ENCODE peak calls at places on chromosomes 16 and 17, in nine cellular contexts. V is WTC11, U is heart left ventricle, L is lower lobe of right lung, X is upper lobe of right lung, N is AG04450, E is adrenal gland, S is AG09319, H is H1. K is an unnamed sample.

GRCh38 chr17:59611503-59611902 is 8.2 kb upstream of the CLTC start:
- DNase-seq in V (no peak), U (no peak), L (no peak), X (no peak), N (no peak), E (no peak), S (no peak), H (no peak), K (no peak)

GRCh38 chr17:28871056-28871579 is 16.3 kb downstream of the ERAL1 start:
- DNase-seq in V (no peak), U (no peak), L (no peak), X (no peak), N (no peak), E (no peak), S (no peak), H (no peak), K (no peak)

GRCh38 chr16:46638947-46639925 is 18.1 kb upstream of the SHCBP1 start:
- DNase-seq in V (no peak), U (no peak), L (no peak), X (no peak), N (no peak), E (no peak), S (no peak), H (no peak), K (no peak)

GRCh38 chr17:74758846-74759163 is 10.4 kb downstream of the NHERF1 start:
- DNase-seq in V (no peak), U (no peak), L (no peak), X (no peak), N (no peak), E (no peak), S (no peak), H (no peak), K (peak)

GRCh38 chr17:36901506-36901905 is 35.8 kb upstream of the LHX1 start:
- DNase-seq in V (peak), U (no peak), L (no peak), X (no peak), N (no peak), E (no peak), S (no peak), H (no peak), K (no peak)

GRCh38 chr17:19354123-19354522 is 8.4 kb downstream of the B9D1 start:
- DNase-seq in V (no peak), U (no peak), L (no peak), X (no peak), N (peak), E (no peak), S (peak), H (no peak), K (peak)

GRCh38 chr16:81645303-81645702 is 133.8 kb upstream of the PLCG2 start:
- DNase-seq in V (no peak), U (peak), L (peak), X (no peak), N (peak), E (peak), S (no peak), H (no peak), K (peak)

GRCh38 chr17:42009170-42009569 is 8.1 kb downstream of the DNAJC7 start:
- DNase-seq in V (no peak), U (no peak), L (no peak), X (no peak), N (no peak), E (no peak), S (no peak), H (no peak), K (no peak)

GRCh38 chr17:3528604-3529511 is 28.8 kb downstream of the TRPV3 start:
- DNase-seq in V (no peak), U (no peak), L (no peak), X (peak), N (no peak), E (no peak), S (no peak), H (no peak), K (no peak)

GRCh38 chr16:88638323-88639230 is at the start of gene IL17C:
- DNase-seq in V (peak), U (no peak), L (no peak), X (no peak), N (no peak), E (no peak), S (no peak), H (peak), K (no peak)

GRCh38 chr16:89593841-89594240 is 18.3 kb downstream of the CPNE7 start:
- DNase-seq in V (no peak), U (no peak), L (no peak), X (no peak), N (no peak), E (no peak), S (no peak), H (no peak), K (no peak)

GRCh38 chr16:85376292-85377095 is 236.6 kb upstream of the GSE1 start:
- DNase-seq in V (no peak), U (peak), L (no peak), X (no peak), N (no peak), E (peak), S (no peak), H (no peak), K (peak)

GRCh38 chr17:46763416-46763815 is 55.1 kb downstream of the WNT3 start:
- DNase-seq in V (no peak), U (no peak), L (no peak), X (no peak), N (no peak), E (no peak), S (no peak), H (peak), K (no peak)

GRCh38 chr17:79570653-79571052 is 40.2 kb downstream of the RBFOX3 start:
- DNase-seq in V (no peak), U (no peak), L (peak), X (no peak), N (no peak), E (no peak), S (no peak), H (no peak), K (no peak)

GRCh38 chr17:29586676-29587469 is 2.6 kb downstream of the GIT1 start:
- DNase-seq in V (no peak), U (peak), L (peak), X (no peak), N (no peak), E (no peak), S (no peak), H (no peak), K (no peak)

GRCh38 chr17:2386400-2387085 is 14.3 kb downstream of the MNT start:
- DNase-seq in V (no peak), U (no peak), L (no peak), X (no peak), N (no peak), E (no peak), S (no peak), H (no peak), K (no peak)

GRCh38 chr17:51805765-51806164 is 352.7 kb downstream of the CA10 start:
- DNase-seq in V (no peak), U (no peak), L (no peak), X (no peak), N (no peak), E (no peak), S (no peak), H (no peak), K (no peak)

GRCh38 chr17:41919165-41919817 is 540 bp upstream of the ACLY start:
- DNase-seq in V (peak), U (no peak), L (no peak), X (no peak), N (no peak), E (peak), S (no peak), H (peak), K (peak)

GRCh38 chr16:87694441-87695125 is 71.2 kb downstream of the KLHDC4 start:
- DNase-seq in V (no peak), U (no peak), L (no peak), X (no peak), N (no peak), E (no peak), S (no peak), H (no peak), K (no peak)

GRCh38 chr16:1019234-1019933 is 37.8 kb downstream of the SOX8 start:
- DNase-seq in V (no peak), U (peak), L (no peak), X (no peak), N (no peak), E (peak), S (peak), H (no peak), K (no peak)

GRCh38 chr16:9499921-9500593 is 408.6 kb downstream of the HAPSTR1 start:
- DNase-seq in V (peak), U (no peak), L (peak), X (no peak), N (no peak), E (no peak), S (no peak), H (peak), K (no peak)

GRCh38 chr16:29819506-29819905 is 756 bp upstream of the MVP start:
- DNase-seq in V (no peak), U (no peak), L (no peak), X (peak), N (no peak), E (no peak), S (no peak), H (no peak), K (peak)

GRCh38 chr16:46728804-46729203 is 19.3 kb downstream of the MYLK3 start:
- DNase-seq in V (no peak), U (no peak), L (no peak), X (no peak), N (no peak), E (peak), S (no peak), H (no peak), K (no peak)

DNA sequence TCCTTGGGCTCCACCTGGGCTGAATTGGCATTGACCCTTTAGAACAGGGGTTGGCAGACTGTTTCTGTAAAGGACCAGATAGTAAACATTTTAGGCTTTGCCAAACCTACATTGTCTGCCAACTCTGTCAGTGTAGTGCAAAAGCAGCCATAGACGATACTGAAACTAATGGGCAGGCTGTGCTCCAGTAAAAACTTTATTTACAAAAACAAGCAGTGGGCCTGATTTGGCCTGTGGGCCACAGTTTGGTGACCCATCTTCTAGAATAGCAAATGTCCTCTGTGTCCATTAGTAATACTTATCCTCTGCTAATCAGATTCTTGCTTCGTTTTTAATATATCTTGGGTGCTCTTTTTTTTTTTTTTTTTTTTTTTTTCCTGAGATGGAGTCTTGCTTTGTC is 6.2 kb downstream of the UTP4 start:
- DNase-seq in V (no peak), U (no peak), L (no peak), X (no peak), N (no peak), E (no peak), S (no peak), H (no peak), K (no peak)
- TF ChIP-seq CTCF in V (no peak), U (no peak), L (no peak), X (no peak), N (no peak), E (no peak), S (no peak), H (no peak), K (no peak)

DNA sequence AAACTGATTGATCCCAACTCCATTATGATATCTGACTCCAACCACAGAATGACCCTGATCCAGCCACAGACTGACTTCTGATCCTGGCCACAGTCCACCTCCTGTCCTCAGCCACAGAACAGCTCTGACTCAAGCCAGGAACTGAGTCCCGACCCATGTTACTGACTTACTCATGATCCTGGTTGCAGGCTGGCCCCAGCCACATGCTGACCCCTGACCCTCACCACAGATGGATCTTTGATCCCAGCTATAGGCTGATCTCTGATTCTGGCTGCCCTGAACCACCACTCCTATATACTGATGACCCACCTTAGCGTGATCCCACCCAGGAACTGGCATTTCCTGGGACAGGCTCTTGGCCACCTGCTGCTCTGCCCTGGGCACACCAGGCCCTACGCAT is 32.2 kb upstream of the IL21R start:
- DNase-seq in V (no peak), U (no peak), L (no peak), X (peak), N (peak), E (no peak), S (no peak), H (no peak), K (no peak)
- TF ChIP-seq CTCF in V (no peak), U (no peak), L (no peak), X (no peak), N (no peak), E (no peak), S (no peak), H (no peak), K (no peak)

GRCh38 chr16:71482569-71482968 is 6.6 kb downstream of the ZNF19 start:
- DNase-seq in V (no peak), U (no peak), L (no peak), X (no peak), N (no peak), E (no peak), S (no peak), H (no peak), K (no peak)

GRCh38 chr16:71479420-71479819 is 9.7 kb downstream of the ZNF19 start:
- DNase-seq in V (peak), U (no peak), L (no peak), X (no peak), N (no peak), E (no peak), S (no peak), H (no peak), K (peak)

GRCh38 chr16:71489122-71489521 is at the start of gene ZNF19:
- DNase-seq in V (no peak), U (no peak), L (no peak), X (no peak), N (no peak), E (no peak), S (no peak), H (no peak), K (no peak)

DNA sequence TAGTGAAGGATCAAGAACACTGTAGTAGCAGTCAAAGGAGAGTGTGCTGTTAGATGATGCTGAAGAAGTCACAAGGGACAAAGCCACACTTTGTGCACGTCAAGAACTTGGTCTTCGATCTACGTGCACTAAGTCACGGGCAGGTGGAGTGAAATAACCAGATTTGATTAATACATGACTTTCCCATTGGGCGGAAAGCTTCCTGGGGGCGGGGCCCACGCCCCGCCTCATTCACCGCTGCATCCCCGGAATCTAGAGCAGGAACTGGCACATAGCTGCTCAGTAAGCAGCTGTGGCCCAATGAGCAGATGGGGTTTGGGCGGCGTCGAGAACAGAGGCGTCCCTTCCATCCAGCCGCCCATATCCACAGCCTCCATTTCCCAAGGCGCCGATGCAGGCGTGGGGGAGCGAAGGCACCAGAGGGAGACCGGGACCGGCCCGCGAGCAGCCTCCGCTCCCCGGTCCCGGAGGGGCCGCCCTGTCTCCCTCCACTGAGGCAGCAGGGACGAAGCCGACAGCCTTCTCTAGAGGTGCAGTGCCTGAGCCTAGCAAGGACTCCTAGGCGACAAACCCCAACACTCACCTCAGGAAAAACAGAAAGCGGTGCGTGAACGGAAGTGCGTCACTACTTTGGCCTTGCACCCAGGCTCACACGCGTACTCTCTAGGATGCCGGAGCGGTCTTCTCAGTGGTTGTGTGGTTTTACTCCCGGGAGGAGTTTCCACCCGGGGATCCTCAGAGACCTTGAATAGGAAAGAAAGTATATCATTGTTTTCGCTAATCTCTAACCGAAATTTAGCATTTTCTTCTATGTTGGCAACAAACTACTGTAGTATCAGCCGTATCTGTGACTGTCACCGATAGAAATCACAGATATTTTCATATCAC is 4.9 kb downstream of the ZNF19 start:
- DNase-seq in V (peak), U (peak), L (peak), X (peak), N (peak), E (peak), S (peak), H (peak), K (peak)
- TF ChIP-seq CTCF in V (no peak), U (no peak), L (no peak), X (no peak), N (no peak), E (no peak), S (no peak), H (no peak), K (no peak)

DNA sequence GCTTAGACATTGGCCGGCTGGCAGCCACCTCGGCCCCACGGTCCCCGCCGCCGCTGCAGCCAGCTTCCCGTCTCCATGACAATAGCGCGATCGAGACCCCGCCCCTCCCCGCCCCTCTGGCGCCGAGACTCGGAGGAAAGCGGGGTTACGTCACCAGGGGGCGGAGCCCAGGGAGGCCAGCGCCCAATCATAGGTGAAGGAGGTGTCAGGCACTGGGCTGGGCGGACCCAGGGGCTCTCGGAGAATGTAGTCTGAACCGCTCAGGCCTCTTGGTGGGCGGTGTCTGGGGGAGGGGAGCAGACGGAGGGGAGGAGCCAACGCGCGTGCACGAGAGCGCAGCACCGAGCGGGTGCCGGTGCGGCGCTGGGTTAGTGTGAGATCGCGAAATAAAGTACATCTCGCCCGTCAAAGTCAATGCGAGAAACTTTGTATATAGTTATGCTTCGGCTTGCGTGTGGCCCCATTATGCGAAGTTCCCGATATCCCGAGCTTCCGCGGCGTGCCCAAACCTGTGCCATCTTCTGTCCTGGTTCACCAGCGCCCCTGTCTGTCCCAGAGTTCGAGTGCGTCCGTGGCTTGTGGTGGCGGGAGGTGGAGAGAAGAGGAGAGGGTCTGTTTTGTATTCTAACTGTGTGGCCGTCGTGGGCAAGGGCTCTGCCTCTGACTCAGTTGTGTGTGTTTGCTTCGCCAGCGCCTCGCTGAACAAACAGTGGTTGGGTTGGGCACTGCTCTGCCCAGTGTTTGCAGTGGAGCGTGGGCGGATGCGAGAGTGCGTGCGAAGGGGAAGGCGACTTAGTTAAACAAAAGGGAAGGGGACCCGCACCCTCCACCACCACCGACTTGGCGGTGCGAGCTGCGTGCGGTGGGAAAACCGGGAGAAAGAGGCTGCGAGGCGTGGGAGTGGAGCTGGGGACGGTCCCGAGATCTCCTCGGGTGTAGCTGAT is 1.3 kb upstream of the IRX5 start:
- DNase-seq in V (peak), U (peak), L (peak), X (peak), N (peak), E (peak), S (peak), H (peak), K (peak)
- TF ChIP-seq CTCF in V (no peak), U (no peak), L (no peak), X (no peak), N (no peak), E (no peak), S (no peak), H (no peak), K (peak)

GRCh38 chr17:77271421-77271820 is 130.7 kb downstream of the SEC14L1 start:
- DNase-seq in V (no peak), U (no peak), L (no peak), X (no peak), N (no peak), E (no peak), S (no peak), H (no peak), K (no peak)
- TF ChIP-seq CTCF in V (no peak), U (no peak), L (no peak), X (no peak), N (no peak), E (no peak), S (no peak), H (no peak), K (no peak)

GRCh38 chr17:64615025-64615677 is 47.0 kb downstream of the SMURF2 start:
- DNase-seq in V (no peak), U (no peak), L (no peak), X (no peak), N (peak), E (no peak), S (no peak), H (no peak), K (no peak)
- TF ChIP-seq CTCF in V (no peak), U (no peak), L (no peak), X (no peak), N (no peak), E (no peak), S (no peak), H (no peak), K (no peak)

DNA sequence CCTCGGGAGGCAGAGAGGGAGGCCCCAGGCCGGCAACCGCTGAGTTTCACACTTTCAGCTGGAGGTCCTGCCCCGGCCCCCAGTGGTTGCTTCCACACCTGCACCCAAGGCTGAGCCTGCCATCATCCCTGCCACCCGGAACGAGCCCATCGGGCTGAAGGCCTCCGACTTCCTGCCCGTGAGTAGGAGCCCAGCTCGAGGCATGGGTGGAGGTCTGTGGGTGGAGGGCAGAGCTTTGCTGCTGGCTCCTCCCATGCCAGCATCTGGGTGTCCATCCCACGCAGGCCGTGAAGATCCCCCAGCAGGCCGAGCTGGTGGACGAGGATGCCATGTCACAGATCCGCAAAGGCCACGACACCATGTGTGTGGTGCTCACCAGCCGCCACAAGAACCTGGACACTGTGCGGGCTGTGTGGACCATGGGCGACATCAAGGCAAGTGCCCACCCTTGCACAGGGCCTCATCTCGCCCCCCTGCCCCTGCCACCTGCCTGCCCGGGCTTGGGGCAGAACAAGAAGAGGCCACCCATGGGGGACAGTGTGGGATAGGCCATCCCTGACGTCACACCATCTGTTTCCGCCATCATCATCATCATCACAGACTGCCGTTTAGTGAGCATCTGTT is 19.6 kb downstream of the KATNB1 start:
- DNase-seq in V (no peak), U (no peak), L (peak), X (no peak), N (no peak), E (no peak), S (no peak), H (peak), K (no peak)
- TF ChIP-seq CTCF in V (no peak), U (no peak), L (no peak), X (no peak), N (no peak), E (no peak), S (no peak), H (peak), K (no peak)

K was measured in MCF 10A.